ENCODE peak calls at places on chromosomes 3 and 15, in seven cellular contexts. K is stomach, O is neural progenitor cell, G is foreskin fibroblast, C is bronchial epithelial cell, F is AG04450, U is brain microvascular endothelial cell. M is an unnamed sample.

GRCh38 chr3:160980740-160981139 is 124.4 kb downstream of the B3GALNT1 start:
- DNase-seq in G (no peak), F (no peak), U (no peak), O (no peak), C (no peak), K (no peak), M (no peak)

GRCh38 chr3:107684431-107684925 is 161.7 kb downstream of the BBX start:
- DNase-seq in O (no peak), F (no peak), C (no peak), K (no peak), U (no peak), G (no peak), M (no peak)

GRCh38 chr15:39580630-39581500 is at the start of gene THBS1:
- DNase-seq in K (peak; percentile 70), F (peak; percentile 95), O (peak; percentile 95), U (peak; percentile 94), G (peak; percentile 97), C (peak; percentile 66), M (no peak)

GRCh38 chr3:140842984-140843649 is 98.5 kb upstream of the SLC25A36 start:
- DNase-seq in C (no peak), F (no peak), U (no peak), G (no peak), O (no peak), K (no peak), M (no peak)

GRCh38 chr3:111649180-111649579 is 54.0 kb upstream of the ZBED2 start:
- DNase-seq in O (no peak), K (no peak), C (peak; percentile 85), G (no peak), F (no peak), U (no peak), M (no peak)

GRCh38 chr15:27091270-27091940 is 120.4 kb downstream of the GABRG3 start:
- DNase-seq in G (peak; percentile 6), F (no peak), U (no peak), O (no peak), C (no peak), K (no peak), M (no peak)

GRCh38 chr15:59792359-59792758 is 103.2 kb upstream of the BNIP2 start:
- DNase-seq in C (no peak), K (no peak), O (no peak), U (no peak), G (no peak), F (no peak), M (no peak)

GRCh38 chr15:66387176-66388056 is 704 bp downstream of the MAP2K1 start:
- DNase-seq in G (peak; percentile 92), K (peak; percentile 67), F (no peak), O (peak; percentile 78), C (peak; percentile 73), U (peak; percentile 77), M (peak; percentile 77)

GRCh38 chr3:48595526-48596121 is 495 bp upstream of the COL7A1 start:
- DNase-seq in K (peak; percentile 34), G (peak; percentile 98), O (peak; percentile 26), C (peak; percentile 95), F (peak; percentile 48), U (peak; percentile 68), M (peak; percentile 55)

GRCh38 chr15:47434641-47435040 is 282.7 kb upstream of the SEMA6D start:
- DNase-seq in F (no peak), C (no peak), U (no peak), O (no peak), K (no peak), G (peak; percentile 28), M (no peak)

GRCh38 chr3:133661454-133662255 is at the start of gene TOPBP1:
- DNase-seq in G (peak; percentile 84), C (peak; percentile 64), O (peak; percentile 90), U (peak; percentile 59), K (peak; percentile 85), F (peak; percentile 29), M (peak; percentile 89)

GRCh38 chr15:79017953-79018352 is 72.6 kb downstream of the RASGRF1 start:
- DNase-seq in G (no peak), U (no peak), F (no peak), C (no peak), K (no peak), O (no peak), M (no peak)

GRCh38 chr3:188465311-188465710 is 311.4 kb downstream of the LPP start:
- DNase-seq in F (no peak), U (no peak), K (no peak), G (no peak), C (peak; percentile 41), O (peak; percentile 32), M (no peak)

GRCh38 chr3:71392277-71392676 is 191.3 kb downstream of the FOXP1 start:
- DNase-seq in F (no peak), O (no peak), K (no peak), G (no peak), C (no peak), U (no peak), M (no peak)

GRCh38 chr3:71389191-71389590 is 194.3 kb downstream of the FOXP1 start:
- DNase-seq in U (no peak), O (no peak), K (no peak), G (no peak), C (no peak), F (no peak), M (no peak)

GRCh38 chr3:71388535-71389120 is 194.9 kb downstream of the FOXP1 start:
- DNase-seq in K (no peak), G (no peak), O (no peak), C (no peak), F (no peak), U (no peak), M (no peak)

GRCh38 chr3:71391361-71391760 is 192.2 kb downstream of the FOXP1 start:
- DNase-seq in K (no peak), F (no peak), C (no peak), G (no peak), O (no peak), U (no peak), M (no peak)

GRCh38 chr3:71389911-71390573 is 193.5 kb downstream of the FOXP1 start:
- DNase-seq in C (peak; percentile 44), K (peak; percentile 74), O (peak; percentile 17), F (no peak), U (peak; percentile 64), G (peak; percentile 61), M (peak; percentile 34)
- H3K4me3 ChIP-seq in C (no peak overlapping the region), K (no peak overlapping the region), O (no peak overlapping the region), F (peak overlapping the region; percentile 46), U (peak overlapping the region; percentile 28), G (no peak overlapping the region), M (no peak overlapping the region)

DNA sequence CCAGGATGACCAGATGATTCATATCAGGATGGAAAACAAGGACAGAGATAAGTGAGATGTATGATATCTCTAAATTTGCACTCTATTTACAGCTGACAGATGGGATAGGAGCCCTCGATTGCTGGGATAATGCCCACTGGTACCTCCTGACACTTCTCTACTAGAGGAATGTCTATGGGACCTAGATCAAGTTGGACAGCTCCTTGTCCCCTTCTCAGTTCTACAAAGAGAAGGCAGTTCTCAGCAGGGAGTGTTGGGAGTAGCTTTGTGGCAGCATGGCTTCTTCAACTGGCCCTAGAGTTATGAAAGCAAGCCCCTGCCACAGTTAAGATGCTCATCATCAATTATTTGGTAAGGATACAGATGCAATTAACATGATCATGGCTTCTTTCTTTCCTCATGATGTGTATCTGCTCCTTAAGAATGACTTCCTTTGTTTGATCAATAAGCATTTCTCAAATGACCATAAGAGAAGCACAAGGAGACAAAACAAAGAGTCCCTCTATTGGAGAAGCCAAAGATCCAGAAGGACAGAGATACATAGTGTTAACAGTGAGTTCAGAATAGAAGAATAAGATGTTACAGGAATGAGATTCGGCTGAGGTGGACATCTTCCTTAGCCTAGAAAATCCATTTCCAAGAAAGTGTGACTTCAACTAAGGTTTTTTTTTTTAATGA is 481.3 kb downstream of the NAALADL2 start:
- DNase-seq in F (no peak), U (no peak), G (no peak), C (no peak), K (no peak), O (no peak), M (no peak)
- H3K4me3 ChIP-seq in F (no peak overlapping the region), U (no peak overlapping the region), G (no peak overlapping the region), C (no peak overlapping the region), K (no peak overlapping the region), O (no peak overlapping the region), M (no peak overlapping the region)

GRCh38 chr3:31498824-31499223 is 33.9 kb upstream of the STT3B start:
- DNase-seq in O (no peak), G (no peak), F (no peak), C (no peak), K (no peak), U (no peak), M (no peak)
- H3K4me3 ChIP-seq in O (no peak overlapping the region), G (no peak overlapping the region), F (no peak overlapping the region), C (no peak overlapping the region), K (no peak overlapping the region), U (no peak overlapping the region), M (no peak overlapping the region)

DNA sequence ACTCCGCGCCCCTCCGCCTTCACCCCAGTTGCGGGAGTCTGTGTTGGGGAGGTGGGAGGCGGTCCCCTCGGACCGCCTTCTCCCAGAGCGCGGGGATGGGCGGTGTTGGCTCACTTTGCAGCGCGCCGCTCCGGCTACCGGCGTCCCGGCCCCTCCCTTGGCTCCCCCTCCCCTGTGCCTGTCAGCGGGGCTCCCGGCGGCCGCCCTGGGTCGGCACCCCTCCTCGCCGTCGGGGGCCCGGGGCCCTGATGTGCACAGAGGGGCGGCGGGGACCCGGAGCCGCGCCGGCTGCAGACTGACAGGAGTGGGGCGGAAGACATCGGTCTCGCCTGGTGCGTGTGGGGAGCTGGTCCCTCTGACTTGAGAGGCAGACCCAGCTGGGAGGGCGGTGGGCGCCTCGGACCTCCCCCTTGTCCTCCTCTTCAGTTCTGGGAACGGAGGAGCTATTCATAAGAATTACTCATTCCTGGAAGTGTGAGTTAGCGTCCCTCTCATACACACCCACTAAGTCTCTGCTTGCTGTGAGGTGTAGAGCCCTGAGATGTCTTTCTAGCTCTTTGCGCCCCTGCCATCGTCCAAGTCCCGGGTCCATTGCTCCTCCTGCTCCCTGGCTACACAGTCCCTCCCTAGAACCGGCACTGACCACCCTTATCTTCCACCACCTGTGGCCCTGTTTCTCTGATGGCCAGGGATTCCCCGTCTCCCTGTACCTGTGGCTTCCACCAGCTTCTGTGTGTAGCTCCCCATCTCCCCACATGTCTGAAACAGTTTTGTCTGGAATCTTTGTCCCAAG is 42.3 kb upstream of the ROPN1 start:
- DNase-seq in C (peak; percentile 29), K (no peak), F (no peak), O (peak; percentile 54), U (no peak), G (peak; percentile 25), M (no peak)
- H3K4me3 ChIP-seq in C (peak overlapping the region; percentile 40), K (peak overlapping the region; percentile 67), F (peak overlapping the region; percentile 71), O (peak overlapping the region; percentile 90), U (peak overlapping the region; percentile 71), G (peak overlapping the region; percentile 51), M (peak overlapping the region; percentile 86)

DNA sequence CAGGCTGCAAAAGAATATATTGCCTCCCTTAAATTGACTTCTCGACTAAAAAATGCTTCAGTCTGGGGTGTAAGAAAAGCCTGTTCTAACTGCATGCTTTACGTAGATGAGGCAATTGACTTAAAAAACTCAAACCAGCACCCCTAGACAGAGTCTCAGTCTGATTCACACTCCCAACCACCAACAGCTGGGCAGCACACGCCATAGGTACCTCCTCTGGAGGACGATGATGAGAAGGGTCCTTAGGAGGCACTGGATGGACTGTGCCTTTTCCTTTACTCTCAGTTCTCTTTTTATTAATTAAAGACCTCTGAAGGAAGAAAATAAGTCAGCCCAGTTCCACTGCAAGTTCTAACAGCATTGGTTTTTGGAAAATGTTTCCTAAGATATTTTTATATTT is 175.0 kb downstream of the PDZRN3 start:
- DNase-seq in F (no peak), O (no peak), K (no peak), U (no peak), G (peak; percentile 31), C (no peak), M (no peak)
- H3K4me3 ChIP-seq in F (no peak overlapping the region), O (no peak overlapping the region), K (no peak overlapping the region), U (no peak overlapping the region), G (no peak overlapping the region), C (no peak overlapping the region), M (no peak overlapping the region)